ENCODE peak calls at places on chromosomes 2 and 18, in nine cellular contexts. I is stomach, G is upper lobe of right lung, Q is heart right ventricle, M is pancreas, C is neuronal stem cell, Z is suprapubic skin, F is BE2C, H is IMR-90. D is an unnamed sample. For H3K9me3, the result is how much of the 10 kb centered on the place peaks cover.

GRCh38 chr2:98568161-98568956 is 40.0 kb downstream of the COA5 start:
- DNase-seq in I (no peak), G (no peak), Q (no peak), M (no peak), C (no peak), Z (no peak), F (no peak), H (peak), D (no peak)

GRCh38 chr18:5456577-5457466 is 87.0 kb downstream of the EPB41L3 start:
- DNase-seq in I (no peak), G (no peak), Q (no peak), M (no peak), C (peak), Z (no peak), F (no peak), H (peak), D (peak)

GRCh38 chr18:56550121-56550520 is 88.3 kb downstream of the TXNL1 start:
- DNase-seq in I (no peak), G (no peak), Q (no peak), M (no peak), C (no peak), Z (no peak), F (no peak), H (no peak), D (no peak)

GRCh38 chr2:3429068-3429610 is 49.6 kb downstream of the TRAPPC12 start:
- DNase-seq in I (no peak), G (no peak), Q (no peak), M (no peak), C (no peak), Z (no peak), F (no peak), H (no peak), D (no peak)

GRCh38 chr2:17813015-17813741 is 3.1 kb upstream of the MSGN1 start:
- DNase-seq in I (no peak), G (no peak), Q (no peak), M (no peak), C (no peak), Z (no peak), F (no peak), H (peak), D (no peak)

GRCh38 chr2:136136921-136137320 is 19.0 kb upstream of the CXCR4 start:
- DNase-seq in I (no peak), G (no peak), Q (no peak), M (no peak), C (no peak), Z (no peak), F (no peak), H (no peak), D (no peak)

GRCh38 chr2:147297820-147298219 is 547.0 kb upstream of the ACVR2A start:
- DNase-seq in I (no peak), G (no peak), Q (no peak), M (no peak), C (no peak), Z (no peak), F (no peak), H (no peak), D (no peak)

GRCh38 chr2:7018261-7018701 is 101.1 kb downstream of the RNF144A start:
- DNase-seq in I (no peak), G (no peak), Q (no peak), M (no peak), C (no peak), Z (no peak), F (no peak), H (no peak), D (peak)

GRCh38 chr18:78664851-78665250 is 314.8 kb upstream of the SALL3 start:
- DNase-seq in I (no peak), G (no peak), Q (no peak), M (no peak), C (no peak), Z (no peak), F (no peak), H (no peak), D (no peak)

GRCh38 chr18:68083776-68084175 is 567.3 kb upstream of the DSEL start:
- DNase-seq in I (no peak), G (no peak), Q (no peak), M (no peak), C (no peak), Z (no peak), F (no peak), H (peak), D (no peak)

GRCh38 chr2:237485844-237486243 is 1.2 kb upstream of the MLPH start:
- DNase-seq in I (no peak), G (no peak), Q (no peak), M (no peak), C (no peak), Z (no peak), F (no peak), H (no peak), D (no peak)

GRCh38 chr18:458016-458415 is 42.5 kb downstream of the COLEC12 start:
- DNase-seq in I (no peak), G (no peak), Q (no peak), M (no peak), C (no peak), Z (no peak), F (no peak), H (no peak), D (no peak)

GRCh38 chr2:122528061-122528460 is 772.6 kb downstream of the TSN start:
- DNase-seq in I (no peak), G (no peak), Q (no peak), M (no peak), C (no peak), Z (no peak), F (no peak), H (no peak), D (no peak)

GRCh38 chr2:21404827-21405625 is 281.3 kb downstream of the TDRD15 start:
- DNase-seq in I (no peak), G (no peak), Q (no peak), M (no peak), C (no peak), Z (no peak), F (no peak), H (peak), D (no peak)

GRCh38 chr2:111634995-111635538 is 248.9 kb downstream of the ANAPC1 start:
- DNase-seq in I (no peak), G (no peak), Q (no peak), M (no peak), C (no peak), Z (no peak), F (peak), H (no peak), D (no peak)

GRCh38 chr2:234865586-234865985 is 86.2 kb upstream of the SH3BP4 start:
- DNase-seq in I (no peak), G (no peak), Q (no peak), M (no peak), C (no peak), Z (no peak), F (no peak), H (no peak), D (no peak)

GRCh38 chr18:35117951-35118411 is 76.8 kb downstream of the MAPRE2 start:
- DNase-seq in I (no peak), G (no peak), Q (peak), M (peak), C (no peak), Z (no peak), F (no peak), H (peak), D (no peak)

GRCh38 chr2:134375935-134376334 is 122.1 kb downstream of the MGAT5 start:
- DNase-seq in I (no peak), G (no peak), Q (no peak), M (peak), C (no peak), Z (no peak), F (peak), H (peak), D (peak)

GRCh38 chr2:176976766-176977165 is 235.8 kb upstream of the HNRNPA3 start:
- DNase-seq in I (no peak), G (no peak), Q (no peak), M (no peak), C (no peak), Z (no peak), F (no peak), H (no peak), D (no peak)

GRCh38 chr2:232668805-232669444 is 28.2 kb upstream of the GIGYF2 start:
- DNase-seq in I (peak), G (no peak), Q (peak), M (no peak), C (no peak), Z (no peak), F (no peak), H (no peak), D (peak)

GRCh38 chr18:61388010-61388409 is 54.8 kb downstream of the CDH20 start:
- DNase-seq in I (no peak), G (no peak), Q (no peak), M (no peak), C (no peak), Z (no peak), F (no peak), H (peak), D (no peak)

GRCh38 chr18:31512203-31512764 is 14.3 kb downstream of the DSG2 start:
- DNase-seq in I (peak), G (no peak), Q (no peak), M (no peak), C (no peak), Z (no peak), F (no peak), H (peak), D (no peak)

GRCh38 chr18:12318857-12319256 is 10.8 kb downstream of the TUBB6 start:
- DNase-seq in I (no peak), G (no peak), Q (no peak), M (no peak), C (no peak), Z (no peak), F (no peak), H (no peak), D (no peak)

GRCh38 chr2:134231296-134231964 is 22.4 kb upstream of the MGAT5 start:
- DNase-seq in I (no peak), G (no peak), Q (no peak), M (no peak), C (no peak), Z (no peak), F (no peak), H (peak), D (no peak)

GRCh38 chr2:151976945-151977353 is 121.9 kb downstream of the CACNB4 start:
- DNase-seq in I (no peak), G (no peak), Q (no peak), M (no peak), C (no peak), Z (no peak), F (no peak), H (no peak), D (no peak)

GRCh38 chr2:207182916-207183315 is 17.2 kb upstream of the KLF7 start:
- DNase-seq in I (no peak), G (no peak), Q (no peak), M (no peak), C (no peak), Z (no peak), F (no peak), H (peak), D (no peak)

GRCh38 chr2:189549440-189549832 is 31.1 kb downstream of the SLC40A1 start:
- DNase-seq in I (no peak), G (no peak), Q (peak), M (no peak), C (no peak), Z (no peak), F (no peak), H (peak), D (no peak)

DNA sequence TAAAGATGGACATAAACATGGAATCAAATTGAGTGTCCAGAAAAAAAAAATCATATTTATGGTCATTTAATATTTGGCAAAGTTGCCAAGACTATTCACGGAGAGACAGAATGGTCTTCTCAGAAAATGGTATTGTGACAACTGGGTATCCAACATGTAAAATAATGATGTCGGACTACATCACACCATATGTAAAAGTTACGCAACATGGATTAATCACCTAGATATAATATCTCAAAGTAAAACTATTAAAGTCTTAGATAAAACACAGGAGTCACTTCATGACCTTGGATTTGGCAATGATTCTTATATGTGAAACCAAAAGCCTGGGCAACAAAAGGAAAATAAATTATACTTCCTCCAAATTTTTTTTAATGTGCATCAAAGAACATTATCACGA is 1591.7 kb upstream of the DDX18 start:
- DNase-seq in I (no peak), G (no peak), Q (no peak), M (no peak), C (no peak), Z (no peak), F (no peak), H (no peak), D (no peak)
- H3K9me3 ChIP-seq in I (under half), G (under half), Q (under half), M (under half), C (under half), Z (under half), F (under half), H (under half), D (under half)

GRCh38 chr2:195694553-195694952 is 37.5 kb downstream of the SLC39A10 start:
- DNase-seq in I (no peak), G (no peak), Q (no peak), M (no peak), C (no peak), Z (no peak), F (peak), H (no peak), D (peak)
- H3K9me3 ChIP-seq in I (under half), G (under half), Q (under half), M (under half), C (under half), Z (under half), F (under half), H (under half), D (under half)

GRCh38 chr2:69985684-69986083 is 24.3 kb upstream of the ASPRV1 start:
- DNase-seq in I (peak), G (peak), Q (peak), M (peak), C (no peak), Z (no peak), F (no peak), H (no peak), D (no peak)

GRCh38 chr2:69989017-69989416 is 27.6 kb upstream of the ASPRV1 start:
- DNase-seq in I (no peak), G (no peak), Q (no peak), M (no peak), C (no peak), Z (no peak), F (no peak), H (no peak), D (no peak)

GRCh38 chr2:69989422-69990128 is 28.1 kb upstream of the ASPRV1 start:
- DNase-seq in I (peak), G (peak), Q (no peak), M (no peak), C (no peak), Z (no peak), F (no peak), H (no peak), D (no peak)

GRCh38 chr2:69986691-69987090 is 25.3 kb upstream of the ASPRV1 start:
- DNase-seq in I (no peak), G (no peak), Q (no peak), M (no peak), C (no peak), Z (no peak), F (no peak), H (no peak), D (no peak)

DNA sequence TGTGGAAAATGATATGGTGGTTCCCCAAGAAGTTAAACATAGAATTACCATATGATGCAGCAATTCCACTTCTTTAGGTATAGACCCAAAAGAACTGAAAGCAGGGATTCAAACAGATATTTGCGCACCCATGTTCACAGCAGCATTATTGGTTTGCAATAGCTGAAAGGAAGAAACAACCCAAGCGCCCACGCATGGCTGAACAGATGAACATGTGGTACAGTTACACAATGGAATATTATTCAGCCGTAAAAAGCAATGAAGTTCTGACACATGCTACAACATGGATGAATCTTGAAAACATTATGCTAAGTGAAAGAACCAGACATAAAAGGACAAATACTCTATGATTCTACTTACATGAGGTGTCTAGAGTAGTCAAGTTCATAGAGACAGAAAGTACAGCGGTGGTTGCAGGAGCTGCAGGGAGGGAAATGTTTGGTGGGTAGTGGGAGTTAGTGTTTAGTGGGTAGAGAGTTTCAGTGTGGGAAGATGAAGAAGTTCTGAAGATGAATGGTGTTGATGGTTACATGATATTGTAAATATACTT is 26.7 kb upstream of the ASPRV1 start:
- DNase-seq in I (no peak), G (no peak), Q (no peak), M (no peak), C (no peak), Z (no peak), F (no peak), H (no peak), D (no peak)
- H3K9me3 ChIP-seq in I (under half), G (under half), Q (under half), M (under half), C (under half), Z (under half), F (under half), H (under half), D (under half)

DNA sequence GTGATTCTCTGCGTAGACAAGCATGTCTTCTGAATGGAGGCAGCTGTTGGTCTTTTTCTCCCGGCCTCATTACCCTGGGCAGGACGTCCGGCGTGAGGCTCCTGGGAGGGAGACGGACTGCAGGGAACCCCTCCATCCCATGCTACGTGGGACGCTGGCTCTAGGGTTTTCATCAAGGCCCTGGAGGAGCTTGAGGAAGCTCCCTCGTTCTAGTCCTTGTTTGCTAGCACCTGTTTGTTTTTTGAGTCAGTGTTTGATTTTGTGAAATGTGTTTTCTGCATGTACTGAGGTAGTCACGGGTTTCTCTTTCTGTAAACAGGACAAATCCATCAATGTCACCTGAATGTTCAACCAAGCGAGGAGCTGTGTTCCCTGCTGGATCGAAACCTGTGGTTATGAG is 99.3 kb upstream of the TMEM18 start:
- DNase-seq in I (no peak), G (no peak), Q (no peak), M (no peak), C (no peak), Z (no peak), F (no peak), H (no peak), D (no peak)
- H3K9me3 ChIP-seq in I (under half), G (under half), Q (under half), M (under half), C (under half), Z (under half), F (under half), H (under half), D (under half)

DNA sequence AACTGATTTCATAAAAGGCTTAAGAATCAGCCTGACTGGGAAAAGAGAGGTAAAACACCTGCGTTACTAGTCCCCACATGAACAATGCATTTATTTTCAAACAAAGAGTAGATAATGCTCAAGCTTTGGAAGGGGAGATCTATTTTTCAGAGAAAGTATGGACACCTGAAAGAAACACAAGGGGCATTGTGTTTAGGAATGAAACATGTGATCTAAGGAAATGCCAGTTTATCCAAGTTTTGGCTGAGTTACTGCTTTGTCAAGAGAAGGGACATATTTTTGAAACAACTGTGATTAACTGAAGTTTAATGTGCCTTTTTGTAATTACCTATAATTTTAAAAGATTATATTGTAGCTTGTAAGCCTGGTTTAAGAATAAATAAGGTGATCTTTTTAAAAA is 49.3 kb upstream of the RBBP8 start:
- DNase-seq in I (no peak), G (no peak), Q (no peak), M (no peak), C (no peak), Z (no peak), F (no peak), H (no peak), D (no peak)
- H3K9me3 ChIP-seq in I (under half), G (under half), Q (under half), M (under half), C (under half), Z (under half), F (under half), H (under half), D (under half)

GRCh38 chr2:102145107-102145506 is 2.6 kb downstream of the IL1R1 start:
- DNase-seq in I (no peak), G (no peak), Q (no peak), M (no peak), C (no peak), Z (no peak), F (no peak), H (no peak), D (no peak)

GRCh38 chr2:102147935-102148334 is 5.4 kb downstream of the IL1R1 start:
- DNase-seq in I (no peak), G (no peak), Q (no peak), M (no peak), C (no peak), Z (no peak), F (no peak), H (peak), D (no peak)

GRCh38 chr2:102143450-102143985 is 972 bp downstream of the IL1R1 start:
- DNase-seq in I (no peak), G (peak), Q (peak), M (peak), C (no peak), Z (no peak), F (no peak), H (peak), D (no peak)

GRCh38 chr2:102144128-102144527 is 1.6 kb downstream of the IL1R1 start:
- DNase-seq in I (no peak), G (no peak), Q (peak), M (no peak), C (no peak), Z (no peak), F (no peak), H (no peak), D (no peak)

DNA sequence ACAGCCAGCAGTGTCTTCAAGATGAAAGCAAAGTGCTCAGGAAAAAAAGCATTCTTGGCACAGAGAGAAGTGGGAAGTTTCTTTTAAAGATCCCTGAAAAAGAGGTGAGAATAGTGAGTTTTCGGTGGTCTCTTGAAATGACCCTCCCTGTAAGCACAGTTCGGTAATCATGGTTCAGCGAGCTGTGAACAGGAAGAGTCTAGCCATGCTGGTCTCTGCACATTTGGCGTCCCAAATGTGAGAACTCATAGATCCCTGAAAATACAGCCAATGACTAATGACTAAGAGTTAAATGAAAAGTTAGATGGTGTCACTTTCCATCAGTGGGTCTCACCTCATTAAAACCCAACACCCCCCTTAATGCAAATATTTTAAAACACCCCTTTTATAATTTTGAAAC is 3.4 kb downstream of the IL1R1 start:
- DNase-seq in I (no peak), G (no peak), Q (no peak), M (no peak), C (no peak), Z (no peak), F (no peak), H (no peak), D (no peak)
- H3K9me3 ChIP-seq in I (under half), G (under half), Q (under half), M (under half), C (under half), Z (under half), F (under half), H (under half), D (under half)